ENCODE peak calls at places on chromosomes 7 and 10, in seven cellular contexts. C is PC-3, T is ascending aorta, V is A549, N is suprapubic skin, A is stomach, R is IMR-90. H is an unnamed sample. For H3K9me3, the result is how much of the 10 kb centered on the place peaks cover.

GRCh38 chr10:26682926-26683325 is 14.6 kb upstream of the PDSS1 start:
- DNase-seq in V (no peak), N (no peak), C (no peak), R (no peak), A (no peak), T (no peak), H (no peak)

GRCh38 chr7:139595806-139596205 is 72.3 kb downstream of the CLEC2L start:
- DNase-seq in N (no peak), T (peak), V (no peak), R (no peak), A (peak), C (no peak), H (no peak)

GRCh38 chr10:8159628-8160165 is 105.2 kb downstream of the GATA3 start:
- DNase-seq in V (no peak), C (peak), T (no peak), N (no peak), R (no peak), A (no peak), H (no peak)

GRCh38 chr7:73741600-73741999 is 3.0 kb upstream of the ABHD11 start:
- DNase-seq in N (no peak), C (no peak), V (no peak), T (no peak), A (no peak), R (no peak), H (no peak)

GRCh38 chr7:129898502-129899160 is 54.1 kb downstream of the UBE2H start:
- DNase-seq in A (no peak), C (no peak), T (no peak), N (no peak), V (no peak), R (peak), H (no peak)

GRCh38 chr10:7196284-7196683 is 214.6 kb downstream of the SFMBT2 start:
- DNase-seq in T (no peak), A (no peak), N (no peak), C (no peak), V (no peak), R (no peak), H (no peak)

GRCh38 chr7:73907554-73908122 is 46.7 kb downstream of the TMEM270 start:
- DNase-seq in N (peak), T (peak), V (no peak), R (no peak), A (no peak), C (no peak), H (no peak)

GRCh38 chr10:132326925-132327324 is 5.1 kb upstream of the LRRC27 start:
- DNase-seq in T (no peak), N (peak), A (no peak), V (no peak), C (no peak), R (no peak), H (no peak)

GRCh38 chr7:5622746-5623145 is 158.7 kb downstream of the RNF216 start:
- DNase-seq in R (no peak), V (no peak), T (no peak), C (no peak), N (no peak), A (no peak), H (no peak)

GRCh38 chr10:48564466-48565150 is 40.3 kb downstream of the ARHGAP22 start:
- DNase-seq in R (no peak), A (no peak), C (no peak), N (no peak), T (no peak), V (no peak), H (no peak)

GRCh38 chr10:34305189-34305588 is 509.9 kb downstream of the PARD3 start:
- DNase-seq in T (no peak), C (peak), V (no peak), A (no peak), N (peak), R (no peak), H (no peak)

GRCh38 chr10:123614888-123615287 is 51.3 kb upstream of the GPR26 start:
- DNase-seq in T (no peak), C (peak), N (no peak), R (peak), V (peak), A (peak), H (no peak)

GRCh38 chr10:16952010-16952550 is 134.9 kb upstream of the RSU1 start:
- DNase-seq in R (no peak), N (no peak), V (no peak), T (no peak), C (no peak), A (no peak), H (no peak)

GRCh38 chr7:124697746-124698145 is 67.8 kb downstream of the GPR37 start:
- DNase-seq in V (no peak), A (no peak), R (no peak), C (no peak), N (no peak), T (no peak), H (no peak)
- H3K9me3 ChIP-seq in V (under half), A (under half), R (under half), C (under half), N (under half), T (under half), H (under half)

GRCh38 chr10:70536196-70536920 is 57.8 kb downstream of the PALD1 start:
- DNase-seq in V (no peak), R (no peak), C (peak), A (no peak), N (no peak), T (no peak), H (no peak)
- TF ChIP-seq CTCF in V (no peak), R (no peak), C (peak), A (no peak), N (no peak), T (no peak), H (no peak)

DNA sequence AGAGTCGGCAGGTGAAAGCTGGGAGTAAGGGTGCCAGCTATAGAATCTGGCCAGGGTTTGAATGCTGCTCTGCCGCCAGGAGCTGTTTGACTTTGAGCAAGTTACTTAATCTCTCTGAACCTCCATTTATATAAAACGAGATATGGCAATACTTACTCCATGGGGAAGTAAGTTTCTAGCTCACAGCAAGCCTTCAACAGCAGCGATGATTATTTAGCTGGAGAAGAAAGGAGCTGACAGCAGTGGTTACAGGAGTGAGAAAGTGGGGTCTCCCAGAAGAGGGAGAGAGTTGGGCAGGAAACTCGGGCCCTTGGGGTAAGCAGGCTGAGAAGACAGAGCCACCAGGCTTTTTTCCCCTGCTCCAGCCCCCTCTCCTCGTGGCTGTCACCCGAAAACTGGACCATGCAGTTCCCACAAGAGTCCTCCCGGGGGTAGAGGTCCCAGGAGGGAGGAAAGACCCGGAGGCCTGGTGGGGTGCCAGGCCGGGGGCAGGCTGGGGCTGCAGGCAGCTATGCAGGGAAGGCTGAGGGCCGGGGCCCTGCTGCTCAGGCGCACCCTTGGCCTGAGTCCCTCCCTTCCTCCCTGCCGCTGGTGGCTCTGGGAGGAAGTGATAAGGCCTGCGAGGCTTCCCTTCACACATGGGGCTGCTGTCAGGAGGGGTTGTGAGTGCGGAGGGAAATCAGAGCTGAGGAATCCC is 3.5 kb downstream of the NOS3 start:
- DNase-seq in C (no peak), V (no peak), T (no peak), A (no peak), N (no peak), R (no peak), H (no peak)
- H3K4me3 ChIP-seq in C (no peak), V (no peak), T (peak), A (peak), N (peak), R (no peak), H (no peak)

GRCh38 chr7:90655566-90655965 is 59.4 kb downstream of the CDK14 start:
- DNase-seq in R (peak), T (no peak), C (peak), A (no peak), N (no peak), V (no peak), H (no peak)
- H3K9me3 ChIP-seq in R (under half), T (under half), C (under half), A (under half), N (under half), V (under half), H (under half)

GRCh38 chr7:79298145-79298760 is 155.2 kb downstream of the MAGI2 start:
- DNase-seq in A (no peak), T (no peak), R (peak), V (peak), C (peak), N (no peak), H (no peak)
- TF ChIP-seq CTCF in A (peak), T (peak), R (peak), V (peak), C (peak), N (peak), H (peak)

DNA sequence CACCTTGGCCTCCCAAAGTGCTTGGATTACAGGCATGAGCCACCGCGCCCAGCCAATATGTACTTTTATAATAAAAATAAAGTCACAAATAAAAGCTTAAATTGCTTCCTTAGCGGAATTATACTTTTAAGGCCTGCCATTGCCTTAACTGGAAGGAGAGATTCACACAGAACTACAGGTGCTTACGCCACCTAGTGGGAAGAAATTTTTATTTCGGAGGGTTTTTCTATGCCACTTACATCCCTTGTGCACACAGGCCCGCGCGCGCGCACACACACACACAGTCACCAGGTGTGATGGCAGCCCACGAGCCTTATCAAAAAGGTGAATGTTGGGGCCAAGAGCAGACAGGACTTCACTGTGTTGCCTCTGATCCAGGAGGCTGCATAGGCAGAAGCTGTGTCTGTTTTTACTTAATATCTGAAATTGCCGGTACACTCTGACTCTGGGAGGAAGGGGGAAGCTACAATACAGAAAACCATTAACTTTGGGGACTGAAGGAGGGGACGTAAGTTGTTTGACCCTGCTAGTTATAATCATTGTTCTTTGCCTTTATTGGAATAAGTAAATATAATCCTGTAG is 87.2 kb downstream of the SLC16A9 start:
- DNase-seq in R (peak), C (peak), T (no peak), V (peak), N (no peak), A (peak), H (no peak)
- H3K4me3 ChIP-seq in R (no peak), C (no peak), T (no peak), V (no peak), N (no peak), A (no peak), H (no peak)

H was measured in esophagus squamous epithelium.